ENCODE peak calls at places on chromosomes 1 and 21, in four cellular contexts. N is dorsolateral prefrontal cortex; G is CD8-positive, alpha-beta memory T cell; X is memory B cell. Q is an unnamed sample.

GRCh38 chr21:43916691-43917514 is 51.9 kb downstream of the AGPAT3 start:
- DNase-seq in G (peak), N (no peak), X (peak), Q (no peak)

GRCh38 chr1:67189953-67190352 is 23.7 kb downstream of the IL23R start:
- DNase-seq in G (no peak), N (no peak), X (no peak), Q (no peak)

GRCh38 chr1:14996133-14997050 is 157.2 kb upstream of the TMEM51 start:
- DNase-seq in X (no peak), G (no peak), N (no peak), Q (no peak)

GRCh38 chr1:242522304-242522945 is 2.1 kb downstream of the PLD5 start:
- DNase-seq in N (no peak), X (no peak), G (no peak), Q (no peak)

GRCh38 chr1:94790246-94790645 is 29.9 kb upstream of the SLC44A3 start:
- DNase-seq in X (no peak), N (no peak), G (no peak), Q (peak)

GRCh38 chr1:12387641-12388040 is 157.8 kb downstream of the VPS13D start:
- DNase-seq in G (no peak), N (no peak), X (no peak), Q (no peak)

GRCh38 chr1:147496571-147496970 is 44.7 kb upstream of the BCL9 start:
- DNase-seq in N (no peak), G (no peak), X (no peak), Q (peak)

GRCh38 chr1:191757003-191757402 is 401.3 kb upstream of the RGS18 start:
- DNase-seq in X (no peak), N (no peak), G (no peak), Q (no peak)

GRCh38 chr21:31780944-31781343 is 49.0 kb upstream of the SCAF4 start:
- DNase-seq in N (no peak), X (no peak), G (no peak), Q (no peak)

GRCh38 chr1:211788626-211789025 is 41.9 kb downstream of the LPGAT1 start:
- DNase-seq in N (no peak), X (no peak), G (no peak), Q (no peak)

GRCh38 chr1:1043411-1043810 is 23.5 kb downstream of the AGRN start:
- DNase-seq in G (no peak), N (no peak), X (no peak), Q (no peak)

GRCh38 chr1:39692152-39693064 is 1.2 kb upstream of the HPCAL4 start:
- DNase-seq in X (peak), N (no peak), G (no peak), Q (no peak)

GRCh38 chr1:65688848-65689247 is 103.8 kb upstream of the PDE4B start:
- DNase-seq in X (no peak), G (no peak), N (no peak), Q (no peak)

GRCh38 chr1:96565546-96565945 is 156.0 kb upstream of the PTBP2 start:
- DNase-seq in X (no peak), G (no peak), N (no peak), Q (no peak)

GRCh38 chr1:192668434-192668983 is 32.6 kb downstream of the RGS13 start:
- DNase-seq in X (no peak), N (no peak), G (no peak), Q (no peak)

GRCh38 chr1:8284167-8284566 is 33.7 kb upstream of the SLC45A1 start:
- DNase-seq in X (no peak), N (no peak), G (no peak), Q (no peak)

GRCh38 chr21:32819702-32820101 is 48.1 kb upstream of the PAXBP1 start:
- DNase-seq in X (no peak), G (no peak), N (no peak), Q (no peak)

GRCh38 chr1:24503003-24503751 is 541 bp downstream of the RCAN3 start:
- DNase-seq in G (no peak), X (peak), N (no peak), Q (no peak)

GRCh38 chr1:185317034-185317885 is at the start of gene IVNS1ABP:
- DNase-seq in N (peak), X (peak), G (peak), Q (peak)

GRCh38 chr1:59150537-59151386 is 146.1 kb upstream of the FGGY start:
- DNase-seq in G (no peak), X (no peak), N (no peak), Q (peak)

Q was measured in endothelial cell of umbilical vein.